ENCODE peak calls at places on chromosomes 1 and 21, in nine cellular contexts. One of them, this sample, is unnamed.
A peak's percentile ranks its signal among the peaks of the same experiment; 100 is the strongest.

GRCh38 chr1:66768935-66769334 is 16.7 kb downstream of the DYNLT5 start:
- ATAC-seq in activated CD8-positive, alpha-beta T cell treated with anti-CD3 and anti-CD28 coated beads, Interleukin-2, amount 10 ng/mL, durations not matched to agents 7 days and 5 days: no peak
- ATAC-seq in IMR-90: no peak
- ATAC-seq in CD4-positive, alpha-beta T cell: no peak
- ATAC-seq in naive thymus-derived CD8-positive, alpha-beta T cell: no peak
- ATAC-seq in activated naive CD4-positive, alpha-beta T cell treated with anti-CD3 and anti-CD28 coated beads, Interleukin-2, amount 50 U/mL, for 72 hours: no peak
- ATAC-seq in Right ventricle myocardium superior: no peak
- ATAC-seq in central memory CD8-positive, alpha-beta T cell: no peak
- ATAC-seq in T-cell: no peak
- ATAC-seq in this sample: no peak

GRCh38 chr1:59686574-59686973 is 128.2 kb upstream of the HOOK1 start:
- ATAC-seq in central memory CD8-positive, alpha-beta T cell: no peak
- ATAC-seq in T-cell: no peak
- ATAC-seq in activated naive CD4-positive, alpha-beta T cell treated with anti-CD3 and anti-CD28 coated beads, Interleukin-2, amount 50 U/mL, for 72 hours: no peak
- ATAC-seq in Right ventricle myocardium superior: no peak
- ATAC-seq in naive thymus-derived CD8-positive, alpha-beta T cell: no peak
- ATAC-seq in CD4-positive, alpha-beta T cell: no peak
- ATAC-seq in IMR-90: no peak
- ATAC-seq in activated CD8-positive, alpha-beta T cell treated with anti-CD3 and anti-CD28 coated beads, Interleukin-2, amount 10 ng/mL, durations not matched to agents 7 days and 5 days: no peak
- ATAC-seq in this sample: no peak

GRCh38 chr1:202781180-202781579 is 27.0 kb downstream of the KDM5B start:
- ATAC-seq in IMR-90: no peak
- ATAC-seq in activated naive CD4-positive, alpha-beta T cell treated with anti-CD3 and anti-CD28 coated beads, Interleukin-2, amount 50 U/mL, for 72 hours: no peak
- ATAC-seq in Right ventricle myocardium superior: no peak
- ATAC-seq in T-cell: no peak
- ATAC-seq in CD4-positive, alpha-beta T cell: no peak
- ATAC-seq in naive thymus-derived CD8-positive, alpha-beta T cell: no peak
- ATAC-seq in activated CD8-positive, alpha-beta T cell treated with anti-CD3 and anti-CD28 coated beads, Interleukin-2, amount 10 ng/mL, durations not matched to agents 7 days and 5 days: no peak
- ATAC-seq in central memory CD8-positive, alpha-beta T cell: no peak
- ATAC-seq in this sample: no peak

GRCh38 chr1:19396280-19396679 is 84.2 kb downstream of the SLC66A1 start:
- ATAC-seq in activated CD8-positive, alpha-beta T cell treated with anti-CD3 and anti-CD28 coated beads, Interleukin-2, amount 10 ng/mL, durations not matched to agents 7 days and 5 days: no peak
- ATAC-seq in central memory CD8-positive, alpha-beta T cell: no peak
- ATAC-seq in CD4-positive, alpha-beta T cell: no peak
- ATAC-seq in activated naive CD4-positive, alpha-beta T cell treated with anti-CD3 and anti-CD28 coated beads, Interleukin-2, amount 50 U/mL, for 72 hours: no peak
- ATAC-seq in naive thymus-derived CD8-positive, alpha-beta T cell: no peak
- ATAC-seq in T-cell: no peak
- ATAC-seq in Right ventricle myocardium superior: no peak
- ATAC-seq in IMR-90: no peak
- ATAC-seq in this sample: no peak

GRCh38 chr1:27099904-27100796 is 54.8 kb downstream of the SLC9A1 start:
- ATAC-seq in central memory CD8-positive, alpha-beta T cell: no peak
- ATAC-seq in activated CD8-positive, alpha-beta T cell treated with anti-CD3 and anti-CD28 coated beads, Interleukin-2, amount 10 ng/mL, durations not matched to agents 7 days and 5 days: no peak
- ATAC-seq in naive thymus-derived CD8-positive, alpha-beta T cell: no peak
- ATAC-seq in CD4-positive, alpha-beta T cell: no peak
- ATAC-seq in Right ventricle myocardium superior: peak; percentile 59
- ATAC-seq in activated naive CD4-positive, alpha-beta T cell treated with anti-CD3 and anti-CD28 coated beads, Interleukin-2, amount 50 U/mL, for 72 hours: no peak
- ATAC-seq in T-cell: no peak
- ATAC-seq in IMR-90: peak; percentile 71
- ATAC-seq in this sample: peak; percentile 74

GRCh38 chr1:151511636-151512215 is 539 bp downstream of the CGN start:
- ATAC-seq in activated CD8-positive, alpha-beta T cell treated with anti-CD3 and anti-CD28 coated beads, Interleukin-2, amount 10 ng/mL, durations not matched to agents 7 days and 5 days: peak; percentile 32
- ATAC-seq in T-cell: peak; percentile 12
- ATAC-seq in naive thymus-derived CD8-positive, alpha-beta T cell: peak; percentile 31
- ATAC-seq in activated naive CD4-positive, alpha-beta T cell treated with anti-CD3 and anti-CD28 coated beads, Interleukin-2, amount 50 U/mL, for 72 hours: peak; percentile 32
- ATAC-seq in central memory CD8-positive, alpha-beta T cell: peak; percentile 33
- ATAC-seq in CD4-positive, alpha-beta T cell: peak; percentile 21
- ATAC-seq in IMR-90: peak; percentile 51
- ATAC-seq in Right ventricle myocardium superior: peak; percentile 49
- ATAC-seq in this sample: peak; percentile 40

GRCh38 chr1:114462963-114463362 is 48.0 kb downstream of the TRIM33 start:
- ATAC-seq in activated CD8-positive, alpha-beta T cell treated with anti-CD3 and anti-CD28 coated beads, Interleukin-2, amount 10 ng/mL, durations not matched to agents 7 days and 5 days: no peak
- ATAC-seq in T-cell: no peak
- ATAC-seq in Right ventricle myocardium superior: no peak
- ATAC-seq in activated naive CD4-positive, alpha-beta T cell treated with anti-CD3 and anti-CD28 coated beads, Interleukin-2, amount 50 U/mL, for 72 hours: no peak
- ATAC-seq in naive thymus-derived CD8-positive, alpha-beta T cell: no peak
- ATAC-seq in IMR-90: no peak
- ATAC-seq in central memory CD8-positive, alpha-beta T cell: no peak
- ATAC-seq in CD4-positive, alpha-beta T cell: no peak
- ATAC-seq in this sample: no peak

GRCh38 chr1:176638713-176639112 is 175.7 kb downstream of the PAPPA2 start:
- ATAC-seq in activated naive CD4-positive, alpha-beta T cell treated with anti-CD3 and anti-CD28 coated beads, Interleukin-2, amount 50 U/mL, for 72 hours: no peak
- ATAC-seq in central memory CD8-positive, alpha-beta T cell: no peak
- ATAC-seq in T-cell: no peak
- ATAC-seq in naive thymus-derived CD8-positive, alpha-beta T cell: no peak
- ATAC-seq in activated CD8-positive, alpha-beta T cell treated with anti-CD3 and anti-CD28 coated beads, Interleukin-2, amount 10 ng/mL, durations not matched to agents 7 days and 5 days: no peak
- ATAC-seq in CD4-positive, alpha-beta T cell: no peak
- ATAC-seq in IMR-90: no peak
- ATAC-seq in Right ventricle myocardium superior: peak; percentile 63
- ATAC-seq in this sample: no peak

GRCh38 chr1:25566186-25566729 is 22.9 kb downstream of the LDLRAP1 start:
- ATAC-seq in IMR-90: no peak
- ATAC-seq in activated naive CD4-positive, alpha-beta T cell treated with anti-CD3 and anti-CD28 coated beads, Interleukin-2, amount 50 U/mL, for 72 hours: no peak
- ATAC-seq in Right ventricle myocardium superior: no peak
- ATAC-seq in naive thymus-derived CD8-positive, alpha-beta T cell: no peak
- ATAC-seq in CD4-positive, alpha-beta T cell: no peak
- ATAC-seq in activated CD8-positive, alpha-beta T cell treated with anti-CD3 and anti-CD28 coated beads, Interleukin-2, amount 10 ng/mL, durations not matched to agents 7 days and 5 days: no peak
- ATAC-seq in central memory CD8-positive, alpha-beta T cell: no peak
- ATAC-seq in T-cell: no peak
- ATAC-seq in this sample: no peak

GRCh38 chr1:209402697-209403096 is 180.8 kb upstream of the CAMK1G start:
- ATAC-seq in T-cell: no peak
- ATAC-seq in activated naive CD4-positive, alpha-beta T cell treated with anti-CD3 and anti-CD28 coated beads, Interleukin-2, amount 50 U/mL, for 72 hours: peak; percentile 68
- ATAC-seq in Right ventricle myocardium superior: no peak
- ATAC-seq in CD4-positive, alpha-beta T cell: no peak
- ATAC-seq in central memory CD8-positive, alpha-beta T cell: no peak
- ATAC-seq in naive thymus-derived CD8-positive, alpha-beta T cell: no peak
- ATAC-seq in IMR-90: no peak
- ATAC-seq in activated CD8-positive, alpha-beta T cell treated with anti-CD3 and anti-CD28 coated beads, Interleukin-2, amount 10 ng/mL, durations not matched to agents 7 days and 5 days: no peak
- ATAC-seq in this sample: no peak

GRCh38 chr1:36542962-36543515 is 60.3 kb upstream of the CSF3R start:
- ATAC-seq in Right ventricle myocardium superior: no peak
- ATAC-seq in activated CD8-positive, alpha-beta T cell treated with anti-CD3 and anti-CD28 coated beads, Interleukin-2, amount 10 ng/mL, durations not matched to agents 7 days and 5 days: no peak
- ATAC-seq in IMR-90: no peak
- ATAC-seq in T-cell: no peak
- ATAC-seq in naive thymus-derived CD8-positive, alpha-beta T cell: no peak
- ATAC-seq in activated naive CD4-positive, alpha-beta T cell treated with anti-CD3 and anti-CD28 coated beads, Interleukin-2, amount 50 U/mL, for 72 hours: peak; percentile 35
- ATAC-seq in CD4-positive, alpha-beta T cell: no peak
- ATAC-seq in central memory CD8-positive, alpha-beta T cell: no peak
- ATAC-seq in this sample: no peak

GRCh38 chr1:64687725-64688285 is 57.1 kb upstream of the RAVER2 start:
- ATAC-seq in T-cell: no peak
- ATAC-seq in Right ventricle myocardium superior: no peak
- ATAC-seq in IMR-90: peak; percentile 31
- ATAC-seq in activated CD8-positive, alpha-beta T cell treated with anti-CD3 and anti-CD28 coated beads, Interleukin-2, amount 10 ng/mL, durations not matched to agents 7 days and 5 days: no peak
- ATAC-seq in CD4-positive, alpha-beta T cell: no peak
- ATAC-seq in naive thymus-derived CD8-positive, alpha-beta T cell: no peak
- ATAC-seq in central memory CD8-positive, alpha-beta T cell: no peak
- ATAC-seq in activated naive CD4-positive, alpha-beta T cell treated with anti-CD3 and anti-CD28 coated beads, Interleukin-2, amount 50 U/mL, for 72 hours: no peak
- ATAC-seq in this sample: no peak

GRCh38 chr1:61082336-61083013 is at the start of gene NFIA:
- ATAC-seq in IMR-90: peak; percentile 57
- ATAC-seq in Right ventricle myocardium superior: peak; percentile 27
- ATAC-seq in T-cell: peak; percentile 17
- ATAC-seq in naive thymus-derived CD8-positive, alpha-beta T cell: peak; percentile 24
- ATAC-seq in activated naive CD4-positive, alpha-beta T cell treated with anti-CD3 and anti-CD28 coated beads, Interleukin-2, amount 50 U/mL, for 72 hours: peak; percentile 27
- ATAC-seq in central memory CD8-positive, alpha-beta T cell: peak; percentile 18
- ATAC-seq in activated CD8-positive, alpha-beta T cell treated with anti-CD3 and anti-CD28 coated beads, Interleukin-2, amount 10 ng/mL, durations not matched to agents 7 days and 5 days: peak; percentile 34
- ATAC-seq in CD4-positive, alpha-beta T cell: peak; percentile 7
- ATAC-seq in this sample: peak; percentile 46

GRCh38 chr1:212326541-212326940 is 41.3 kb downstream of the PPP2R5A start:
- ATAC-seq in T-cell: no peak
- ATAC-seq in IMR-90: no peak
- ATAC-seq in activated CD8-positive, alpha-beta T cell treated with anti-CD3 and anti-CD28 coated beads, Interleukin-2, amount 10 ng/mL, durations not matched to agents 7 days and 5 days: no peak
- ATAC-seq in central memory CD8-positive, alpha-beta T cell: no peak
- ATAC-seq in Right ventricle myocardium superior: no peak
- ATAC-seq in activated naive CD4-positive, alpha-beta T cell treated with anti-CD3 and anti-CD28 coated beads, Interleukin-2, amount 50 U/mL, for 72 hours: no peak
- ATAC-seq in CD4-positive, alpha-beta T cell: no peak
- ATAC-seq in naive thymus-derived CD8-positive, alpha-beta T cell: no peak
- ATAC-seq in this sample: no peak

GRCh38 chr1:179978199-179979079 is 23.8 kb downstream of the CEP350 start:
- ATAC-seq in central memory CD8-positive, alpha-beta T cell: no peak
- ATAC-seq in CD4-positive, alpha-beta T cell: no peak
- ATAC-seq in IMR-90: no peak
- ATAC-seq in Right ventricle myocardium superior: peak; percentile 56
- ATAC-seq in activated naive CD4-positive, alpha-beta T cell treated with anti-CD3 and anti-CD28 coated beads, Interleukin-2, amount 50 U/mL, for 72 hours: no peak
- ATAC-seq in activated CD8-positive, alpha-beta T cell treated with anti-CD3 and anti-CD28 coated beads, Interleukin-2, amount 10 ng/mL, durations not matched to agents 7 days and 5 days: no peak
- ATAC-seq in T-cell: no peak
- ATAC-seq in naive thymus-derived CD8-positive, alpha-beta T cell: no peak
- ATAC-seq in this sample: no peak

GRCh38 chr1:200625381-200625824 is 4.9 kb upstream of the KIF14 start:
- ATAC-seq in CD4-positive, alpha-beta T cell: peak; percentile 5
- ATAC-seq in IMR-90: no peak
- ATAC-seq in Right ventricle myocardium superior: no peak
- ATAC-seq in activated naive CD4-positive, alpha-beta T cell treated with anti-CD3 and anti-CD28 coated beads, Interleukin-2, amount 50 U/mL, for 72 hours: peak; percentile 79
- ATAC-seq in activated CD8-positive, alpha-beta T cell treated with anti-CD3 and anti-CD28 coated beads, Interleukin-2, amount 10 ng/mL, durations not matched to agents 7 days and 5 days: peak; percentile 4
- ATAC-seq in naive thymus-derived CD8-positive, alpha-beta T cell: peak; percentile 13
- ATAC-seq in T-cell: no peak
- ATAC-seq in central memory CD8-positive, alpha-beta T cell: no peak
- ATAC-seq in this sample: no peak

GRCh38 chr1:31920986-31921385 is 17.2 kb downstream of the PTP4A2 start:
- ATAC-seq in CD4-positive, alpha-beta T cell: no peak
- ATAC-seq in Right ventricle myocardium superior: peak; percentile 8
- ATAC-seq in IMR-90: no peak
- ATAC-seq in activated naive CD4-positive, alpha-beta T cell treated with anti-CD3 and anti-CD28 coated beads, Interleukin-2, amount 50 U/mL, for 72 hours: no peak
- ATAC-seq in activated CD8-positive, alpha-beta T cell treated with anti-CD3 and anti-CD28 coated beads, Interleukin-2, amount 10 ng/mL, durations not matched to agents 7 days and 5 days: no peak
- ATAC-seq in central memory CD8-positive, alpha-beta T cell: no peak
- ATAC-seq in T-cell: no peak
- ATAC-seq in naive thymus-derived CD8-positive, alpha-beta T cell: no peak
- ATAC-seq in this sample: no peak

GRCh38 chr21:45208627-45208951 is 79.1 kb downstream of the POFUT2 start:
- ATAC-seq in central memory CD8-positive, alpha-beta T cell: peak; percentile 28
- ATAC-seq in IMR-90: peak; percentile 27
- ATAC-seq in activated CD8-positive, alpha-beta T cell treated with anti-CD3 and anti-CD28 coated beads, Interleukin-2, amount 10 ng/mL, durations not matched to agents 7 days and 5 days: no peak
- ATAC-seq in Right ventricle myocardium superior: no peak
- ATAC-seq in activated naive CD4-positive, alpha-beta T cell treated with anti-CD3 and anti-CD28 coated beads, Interleukin-2, amount 50 U/mL, for 72 hours: peak; percentile 91
- ATAC-seq in naive thymus-derived CD8-positive, alpha-beta T cell: no peak
- ATAC-seq in CD4-positive, alpha-beta T cell: no peak
- ATAC-seq in T-cell: no peak
- ATAC-seq in this sample: no peak

GRCh38 chr1:197268012-197268411 is at the start of gene CRB1:
- ATAC-seq in naive thymus-derived CD8-positive, alpha-beta T cell: no peak
- ATAC-seq in IMR-90: no peak
- ATAC-seq in central memory CD8-positive, alpha-beta T cell: no peak
- ATAC-seq in activated CD8-positive, alpha-beta T cell treated with anti-CD3 and anti-CD28 coated beads, Interleukin-2, amount 10 ng/mL, durations not matched to agents 7 days and 5 days: no peak
- ATAC-seq in Right ventricle myocardium superior: no peak
- ATAC-seq in activated naive CD4-positive, alpha-beta T cell treated with anti-CD3 and anti-CD28 coated beads, Interleukin-2, amount 50 U/mL, for 72 hours: no peak
- ATAC-seq in CD4-positive, alpha-beta T cell: no peak
- ATAC-seq in T-cell: no peak
- ATAC-seq in this sample: no peak

GRCh38 chr1:185284106-185284505 is 32.9 kb downstream of the IVNS1ABP start:
- ATAC-seq in Right ventricle myocardium superior: no peak
- ATAC-seq in IMR-90: no peak
- ATAC-seq in naive thymus-derived CD8-positive, alpha-beta T cell: no peak
- ATAC-seq in central memory CD8-positive, alpha-beta T cell: no peak
- ATAC-seq in activated naive CD4-positive, alpha-beta T cell treated with anti-CD3 and anti-CD28 coated beads, Interleukin-2, amount 50 U/mL, for 72 hours: no peak
- ATAC-seq in activated CD8-positive, alpha-beta T cell treated with anti-CD3 and anti-CD28 coated beads, Interleukin-2, amount 10 ng/mL, durations not matched to agents 7 days and 5 days: no peak
- ATAC-seq in CD4-positive, alpha-beta T cell: no peak
- ATAC-seq in T-cell: no peak
- ATAC-seq in this sample: no peak

GRCh38 chr1:231724041-231724440 is 97.5 kb downstream of the DISC1 start:
- ATAC-seq in IMR-90: no peak
- ATAC-seq in central memory CD8-positive, alpha-beta T cell: no peak
- ATAC-seq in activated naive CD4-positive, alpha-beta T cell treated with anti-CD3 and anti-CD28 coated beads, Interleukin-2, amount 50 U/mL, for 72 hours: no peak
- ATAC-seq in Right ventricle myocardium superior: no peak
- ATAC-seq in T-cell: no peak
- ATAC-seq in naive thymus-derived CD8-positive, alpha-beta T cell: no peak
- ATAC-seq in CD4-positive, alpha-beta T cell: no peak
- ATAC-seq in activated CD8-positive, alpha-beta T cell treated with anti-CD3 and anti-CD28 coated beads, Interleukin-2, amount 10 ng/mL, durations not matched to agents 7 days and 5 days: no peak
- ATAC-seq in this sample: no peak

GRCh38 chr1:199612976-199613774 is 414.3 kb upstream of the NR5A2 start:
- ATAC-seq in T-cell: no peak
- ATAC-seq in activated CD8-positive, alpha-beta T cell treated with anti-CD3 and anti-CD28 coated beads, Interleukin-2, amount 10 ng/mL, durations not matched to agents 7 days and 5 days: no peak
- ATAC-seq in Right ventricle myocardium superior: no peak
- ATAC-seq in naive thymus-derived CD8-positive, alpha-beta T cell: no peak
- ATAC-seq in IMR-90: peak; percentile 32
- ATAC-seq in central memory CD8-positive, alpha-beta T cell: no peak
- ATAC-seq in activated naive CD4-positive, alpha-beta T cell treated with anti-CD3 and anti-CD28 coated beads, Interleukin-2, amount 50 U/mL, for 72 hours: no peak
- ATAC-seq in CD4-positive, alpha-beta T cell: no peak
- ATAC-seq in this sample: no peak

GRCh38 chr1:161766102-161766981 is at the start of gene ATF6:
- ATAC-seq in activated CD8-positive, alpha-beta T cell treated with anti-CD3 and anti-CD28 coated beads, Interleukin-2, amount 10 ng/mL, durations not matched to agents 7 days and 5 days: peak; percentile 72
- ATAC-seq in CD4-positive, alpha-beta T cell: peak; percentile 69
- ATAC-seq in IMR-90: peak; percentile 95
- ATAC-seq in central memory CD8-positive, alpha-beta T cell: peak; percentile 64
- ATAC-seq in naive thymus-derived CD8-positive, alpha-beta T cell: peak; percentile 77
- ATAC-seq in activated naive CD4-positive, alpha-beta T cell treated with anti-CD3 and anti-CD28 coated beads, Interleukin-2, amount 50 U/mL, for 72 hours: peak; percentile 81
- ATAC-seq in Right ventricle myocardium superior: peak; percentile 94
- ATAC-seq in T-cell: peak; percentile 82
- ATAC-seq in this sample: peak; percentile 88

GRCh38 chr1:27566462-27567182 is 37.3 kb downstream of the AHDC1 start:
- ATAC-seq in IMR-90: peak; percentile 4
- ATAC-seq in activated naive CD4-positive, alpha-beta T cell treated with anti-CD3 and anti-CD28 coated beads, Interleukin-2, amount 50 U/mL, for 72 hours: no peak
- ATAC-seq in Right ventricle myocardium superior: no peak
- ATAC-seq in naive thymus-derived CD8-positive, alpha-beta T cell: no peak
- ATAC-seq in central memory CD8-positive, alpha-beta T cell: no peak
- ATAC-seq in T-cell: no peak
- ATAC-seq in CD4-positive, alpha-beta T cell: no peak
- ATAC-seq in activated CD8-positive, alpha-beta T cell treated with anti-CD3 and anti-CD28 coated beads, Interleukin-2, amount 10 ng/mL, durations not matched to agents 7 days and 5 days: no peak
- ATAC-seq in this sample: no peak

GRCh38 chr21:35491920-35492678 is 443.0 kb upstream of the RUNX1 start:
- ATAC-seq in activated CD8-positive, alpha-beta T cell treated with anti-CD3 and anti-CD28 coated beads, Interleukin-2, amount 10 ng/mL, durations not matched to agents 7 days and 5 days: no peak
- ATAC-seq in Right ventricle myocardium superior: peak; percentile 53
- ATAC-seq in naive thymus-derived CD8-positive, alpha-beta T cell: no peak
- ATAC-seq in IMR-90: no peak
- ATAC-seq in CD4-positive, alpha-beta T cell: no peak
- ATAC-seq in activated naive CD4-positive, alpha-beta T cell treated with anti-CD3 and anti-CD28 coated beads, Interleukin-2, amount 50 U/mL, for 72 hours: no peak
- ATAC-seq in central memory CD8-positive, alpha-beta T cell: no peak
- ATAC-seq in T-cell: no peak
- ATAC-seq in this sample: no peak

GRCh38 chr1:53579221-53580008 is 120.2 kb downstream of the DMRTB1 start:
- ATAC-seq in CD4-positive, alpha-beta T cell: no peak
- ATAC-seq in activated naive CD4-positive, alpha-beta T cell treated with anti-CD3 and anti-CD28 coated beads, Interleukin-2, amount 50 U/mL, for 72 hours: no peak
- ATAC-seq in activated CD8-positive, alpha-beta T cell treated with anti-CD3 and anti-CD28 coated beads, Interleukin-2, amount 10 ng/mL, durations not matched to agents 7 days and 5 days: no peak
- ATAC-seq in naive thymus-derived CD8-positive, alpha-beta T cell: no peak
- ATAC-seq in IMR-90: no peak
- ATAC-seq in central memory CD8-positive, alpha-beta T cell: no peak
- ATAC-seq in Right ventricle myocardium superior: no peak
- ATAC-seq in T-cell: no peak
- ATAC-seq in this sample: no peak

GRCh38 chr1:6249732-6250689 is 6.0 kb downstream of the HES3 start:
- ATAC-seq in Right ventricle myocardium superior: no peak
- ATAC-seq in IMR-90: no peak
- ATAC-seq in CD4-positive, alpha-beta T cell: no peak
- ATAC-seq in activated naive CD4-positive, alpha-beta T cell treated with anti-CD3 and anti-CD28 coated beads, Interleukin-2, amount 50 U/mL, for 72 hours: no peak
- ATAC-seq in T-cell: no peak
- ATAC-seq in naive thymus-derived CD8-positive, alpha-beta T cell: no peak
- ATAC-seq in central memory CD8-positive, alpha-beta T cell: no peak
- ATAC-seq in activated CD8-positive, alpha-beta T cell treated with anti-CD3 and anti-CD28 coated beads, Interleukin-2, amount 10 ng/mL, durations not matched to agents 7 days and 5 days: no peak
- ATAC-seq in this sample: no peak

GRCh38 chr1:211355873-211356272 is 29.2 kb downstream of the TRAF5 start:
- ATAC-seq in activated naive CD4-positive, alpha-beta T cell treated with anti-CD3 and anti-CD28 coated beads, Interleukin-2, amount 50 U/mL, for 72 hours: peak; percentile 55
- ATAC-seq in Right ventricle myocardium superior: no peak
- ATAC-seq in activated CD8-positive, alpha-beta T cell treated with anti-CD3 and anti-CD28 coated beads, Interleukin-2, amount 10 ng/mL, durations not matched to agents 7 days and 5 days: no peak
- ATAC-seq in naive thymus-derived CD8-positive, alpha-beta T cell: no peak
- ATAC-seq in central memory CD8-positive, alpha-beta T cell: no peak
- ATAC-seq in IMR-90: no peak
- ATAC-seq in CD4-positive, alpha-beta T cell: no peak
- ATAC-seq in T-cell: no peak
- ATAC-seq in this sample: no peak

GRCh38 chr1:179187708-179188471 is 41.6 kb downstream of the ABL2 start:
- ATAC-seq in T-cell: no peak
- ATAC-seq in naive thymus-derived CD8-positive, alpha-beta T cell: no peak
- ATAC-seq in CD4-positive, alpha-beta T cell: no peak
- ATAC-seq in IMR-90: peak; percentile 24
- ATAC-seq in activated CD8-positive, alpha-beta T cell treated with anti-CD3 and anti-CD28 coated beads, Interleukin-2, amount 10 ng/mL, durations not matched to agents 7 days and 5 days: no peak
- ATAC-seq in central memory CD8-positive, alpha-beta T cell: no peak
- ATAC-seq in activated naive CD4-positive, alpha-beta T cell treated with anti-CD3 and anti-CD28 coated beads, Interleukin-2, amount 50 U/mL, for 72 hours: no peak
- ATAC-seq in Right ventricle myocardium superior: no peak
- ATAC-seq in this sample: no peak

GRCh38 chr21:38323721-38324591 is 67.2 kb downstream of the KCNJ15 start:
- ATAC-seq in T-cell: peak; percentile 91
- ATAC-seq in activated CD8-positive, alpha-beta T cell treated with anti-CD3 and anti-CD28 coated beads, Interleukin-2, amount 10 ng/mL, durations not matched to agents 7 days and 5 days: no peak
- ATAC-seq in Right ventricle myocardium superior: no peak
- ATAC-seq in CD4-positive, alpha-beta T cell: peak; percentile 97
- ATAC-seq in IMR-90: peak; percentile 52
- ATAC-seq in activated naive CD4-positive, alpha-beta T cell treated with anti-CD3 and anti-CD28 coated beads, Interleukin-2, amount 50 U/mL, for 72 hours: peak; percentile 69
- ATAC-seq in naive thymus-derived CD8-positive, alpha-beta T cell: peak; percentile 98
- ATAC-seq in central memory CD8-positive, alpha-beta T cell: no peak
- ATAC-seq in this sample: no peak

GRCh38 chr21:33411949-33412430 is 8.8 kb downstream of the IFNGR2 start:
- ATAC-seq in Right ventricle myocardium superior: peak; percentile 36
- ATAC-seq in naive thymus-derived CD8-positive, alpha-beta T cell: no peak
- ATAC-seq in central memory CD8-positive, alpha-beta T cell: no peak
- ATAC-seq in CD4-positive, alpha-beta T cell: no peak
- ATAC-seq in IMR-90: no peak
- ATAC-seq in activated CD8-positive, alpha-beta T cell treated with anti-CD3 and anti-CD28 coated beads, Interleukin-2, amount 10 ng/mL, durations not matched to agents 7 days and 5 days: no peak
- ATAC-seq in activated naive CD4-positive, alpha-beta T cell treated with anti-CD3 and anti-CD28 coated beads, Interleukin-2, amount 50 U/mL, for 72 hours: no peak
- ATAC-seq in T-cell: no peak
- ATAC-seq in this sample: no peak